ENCODE peak calls at places on chromosomes 13 and 19, in ten cellular contexts. One of them, this sample, is unnamed.

GRCh38 chr13:25840261-25840660 is 211.6 kb downstream of the SHISA2 start:
- DNase-seq in type B pancreatic cell: no peak
- DNase-seq in SK-N-SH: no peak
- DNase-seq in mammary epithelial cell: no peak
- DNase-seq in cardiac muscle cell: no peak
- DNase-seq in Peyer's patch: no peak
- DNase-seq in tibial artery: no peak
- DNase-seq in activated B cell treated with CpG ODN at 0.5 μM for 24 hours: no peak
- DNase-seq in lower leg skin: no peak
- DNase-seq in BE2C: no peak
- DNase-seq in this sample: no peak

GRCh38 chr19:1010586-1011510 is 10.1 kb downstream of the TMEM259 start:
- DNase-seq in type B pancreatic cell: no peak
- DNase-seq in tibial artery: no peak
- DNase-seq in Peyer's patch: no peak
- DNase-seq in BE2C: no peak
- DNase-seq in cardiac muscle cell: no peak
- DNase-seq in activated B cell treated with CpG ODN at 0.5 μM for 24 hours: no peak
- DNase-seq in SK-N-SH: no peak
- DNase-seq in lower leg skin: no peak
- DNase-seq in mammary epithelial cell: no peak
- DNase-seq in this sample: no peak

GRCh38 chr19:32691952-32692726 is 518 bp downstream of the NUDT19 start:
- DNase-seq in SK-N-SH: peak; percentile 81
- DNase-seq in lower leg skin: peak; percentile 91
- DNase-seq in Peyer's patch: peak; percentile 47
- DNase-seq in type B pancreatic cell: no peak
- DNase-seq in activated B cell treated with CpG ODN at 0.5 μM for 24 hours: no peak
- DNase-seq in cardiac muscle cell: peak; percentile 82
- DNase-seq in BE2C: no peak
- DNase-seq in tibial artery: peak; percentile 51
- DNase-seq in mammary epithelial cell: peak; percentile 73
- DNase-seq in this sample: peak; percentile 67

GRCh38 chr19:36528921-36529518 is 949 bp upstream of the ZNF260 start:
- DNase-seq in BE2C: no peak
- DNase-seq in Peyer's patch: no peak
- DNase-seq in mammary epithelial cell: peak; percentile 35
- DNase-seq in type B pancreatic cell: no peak
- DNase-seq in activated B cell treated with CpG ODN at 0.5 μM for 24 hours: no peak
- DNase-seq in lower leg skin: no peak
- DNase-seq in cardiac muscle cell: no peak
- DNase-seq in tibial artery: no peak
- DNase-seq in SK-N-SH: peak; percentile 25
- DNase-seq in this sample: peak; percentile 0

GRCh38 chr13:51154029-51154555 is 43.0 kb upstream of the C13orf42 start:
- DNase-seq in lower leg skin: no peak
- DNase-seq in mammary epithelial cell: no peak
- DNase-seq in cardiac muscle cell: peak; percentile 80
- DNase-seq in tibial artery: no peak
- DNase-seq in activated B cell treated with CpG ODN at 0.5 μM for 24 hours: no peak
- DNase-seq in Peyer's patch: no peak
- DNase-seq in type B pancreatic cell: no peak
- DNase-seq in SK-N-SH: no peak
- DNase-seq in BE2C: no peak
- DNase-seq in this sample: peak; percentile 41

GRCh38 chr13:31556376-31556775 is 182.9 kb upstream of the RXFP2 start:
- DNase-seq in lower leg skin: no peak
- DNase-seq in Peyer's patch: no peak
- DNase-seq in mammary epithelial cell: no peak
- DNase-seq in BE2C: no peak
- DNase-seq in tibial artery: no peak
- DNase-seq in type B pancreatic cell: no peak
- DNase-seq in SK-N-SH: no peak
- DNase-seq in cardiac muscle cell: no peak
- DNase-seq in activated B cell treated with CpG ODN at 0.5 μM for 24 hours: no peak
- DNase-seq in this sample: no peak

GRCh38 chr13:32676242-32676641 is 90.0 kb downstream of the PDS5B start:
- DNase-seq in lower leg skin: no peak
- DNase-seq in activated B cell treated with CpG ODN at 0.5 μM for 24 hours: no peak
- DNase-seq in cardiac muscle cell: no peak
- DNase-seq in type B pancreatic cell: no peak
- DNase-seq in tibial artery: no peak
- DNase-seq in Peyer's patch: no peak
- DNase-seq in SK-N-SH: no peak
- DNase-seq in mammary epithelial cell: no peak
- DNase-seq in BE2C: no peak
- DNase-seq in this sample: no peak

GRCh38 chr19:19591133-19591825 is 27.2 kb downstream of the PBX4 start:
- DNase-seq in SK-N-SH: no peak
- DNase-seq in type B pancreatic cell: no peak
- DNase-seq in cardiac muscle cell: peak; percentile 94
- DNase-seq in tibial artery: no peak
- DNase-seq in Peyer's patch: peak; percentile 53
- DNase-seq in lower leg skin: no peak
- DNase-seq in activated B cell treated with CpG ODN at 0.5 μM for 24 hours: no peak
- DNase-seq in mammary epithelial cell: peak; percentile 98
- DNase-seq in BE2C: no peak
- DNase-seq in this sample: peak; percentile 98

GRCh38 chr19:38862321-38863059 is 12.7 kb upstream of the HNRNPL start:
- DNase-seq in tibial artery: peak; percentile 48
- DNase-seq in lower leg skin: no peak
- DNase-seq in SK-N-SH: peak; percentile 81
- DNase-seq in activated B cell treated with CpG ODN at 0.5 μM for 24 hours: no peak
- DNase-seq in cardiac muscle cell: peak; percentile 47
- DNase-seq in mammary epithelial cell: no peak
- DNase-seq in Peyer's patch: no peak
- DNase-seq in BE2C: peak; percentile 91
- DNase-seq in type B pancreatic cell: no peak
- DNase-seq in this sample: no peak

GRCh38 chr13:19927117-19927734 is 31.3 kb upstream of the ZMYM2 start:
- DNase-seq in mammary epithelial cell: peak; percentile 38
- DNase-seq in lower leg skin: no peak
- DNase-seq in tibial artery: no peak
- DNase-seq in BE2C: no peak
- DNase-seq in activated B cell treated with CpG ODN at 0.5 μM for 24 hours: no peak
- DNase-seq in cardiac muscle cell: peak; percentile 15
- DNase-seq in Peyer's patch: no peak
- DNase-seq in SK-N-SH: no peak
- DNase-seq in type B pancreatic cell: no peak
- DNase-seq in this sample: peak; percentile 61

GRCh38 chr13:25741796-25742195 is 310.0 kb downstream of the SHISA2 start:
- DNase-seq in BE2C: no peak
- DNase-seq in type B pancreatic cell: no peak
- DNase-seq in mammary epithelial cell: peak; percentile 14
- DNase-seq in SK-N-SH: no peak
- DNase-seq in Peyer's patch: no peak
- DNase-seq in cardiac muscle cell: no peak
- DNase-seq in lower leg skin: no peak
- DNase-seq in activated B cell treated with CpG ODN at 0.5 μM for 24 hours: no peak
- DNase-seq in tibial artery: no peak
- DNase-seq in this sample: no peak

GRCh38 chr19:41565384-41565730 is 10.6 kb upstream of the CEACAM21 start:
- DNase-seq in activated B cell treated with CpG ODN at 0.5 μM for 24 hours: no peak
- DNase-seq in tibial artery: no peak
- DNase-seq in BE2C: no peak
- DNase-seq in SK-N-SH: no peak
- DNase-seq in Peyer's patch: no peak
- DNase-seq in type B pancreatic cell: no peak
- DNase-seq in mammary epithelial cell: no peak
- DNase-seq in lower leg skin: no peak
- DNase-seq in cardiac muscle cell: no peak
- DNase-seq in this sample: no peak

GRCh38 chr19:54104998-54105715 is 2.5 kb downstream of the NDUFA3 start:
- DNase-seq in BE2C: no peak
- DNase-seq in mammary epithelial cell: no peak
- DNase-seq in cardiac muscle cell: peak; percentile 9
- DNase-seq in tibial artery: no peak
- DNase-seq in activated B cell treated with CpG ODN at 0.5 μM for 24 hours: no peak
- DNase-seq in SK-N-SH: no peak
- DNase-seq in Peyer's patch: no peak
- DNase-seq in type B pancreatic cell: no peak
- DNase-seq in lower leg skin: no peak
- DNase-seq in this sample: no peak

GRCh38 chr13:48126944-48127814 is 32.3 kb upstream of the MED4 start:
- DNase-seq in cardiac muscle cell: peak; percentile 86
- DNase-seq in mammary epithelial cell: peak; percentile 67
- DNase-seq in activated B cell treated with CpG ODN at 0.5 μM for 24 hours: no peak
- DNase-seq in Peyer's patch: peak; percentile 21
- DNase-seq in BE2C: peak; percentile 64
- DNase-seq in SK-N-SH: peak; percentile 67
- DNase-seq in lower leg skin: no peak
- DNase-seq in tibial artery: peak; percentile 82
- DNase-seq in type B pancreatic cell: no peak
- DNase-seq in this sample: peak; percentile 82

GRCh38 chr13:20198781-20199180 is 6.0 kb upstream of the GJB2 start:
- DNase-seq in SK-N-SH: no peak
- DNase-seq in mammary epithelial cell: peak; percentile 66
- DNase-seq in Peyer's patch: no peak
- DNase-seq in lower leg skin: no peak
- DNase-seq in activated B cell treated with CpG ODN at 0.5 μM for 24 hours: no peak
- DNase-seq in BE2C: no peak
- DNase-seq in cardiac muscle cell: no peak
- DNase-seq in type B pancreatic cell: no peak
- DNase-seq in tibial artery: no peak
- DNase-seq in this sample: no peak

GRCh38 chr19:11381535-11382369 is 2.4 kb downstream of the EPOR start:
- DNase-seq in tibial artery: no peak
- DNase-seq in SK-N-SH: peak; percentile 82
- DNase-seq in BE2C: peak; percentile 94
- DNase-seq in activated B cell treated with CpG ODN at 0.5 μM for 24 hours: peak; percentile 66
- DNase-seq in lower leg skin: peak; percentile 95
- DNase-seq in cardiac muscle cell: peak; percentile 93
- DNase-seq in type B pancreatic cell: no peak
- DNase-seq in mammary epithelial cell: peak; percentile 91
- DNase-seq in Peyer's patch: peak; percentile 66
- DNase-seq in this sample: peak; percentile 94

GRCh38 chr13:44013666-44014291 is 134.1 kb downstream of the LACC1 start:
- DNase-seq in lower leg skin: no peak
- DNase-seq in mammary epithelial cell: peak; percentile 40
- DNase-seq in tibial artery: no peak
- DNase-seq in activated B cell treated with CpG ODN at 0.5 μM for 24 hours: no peak
- DNase-seq in type B pancreatic cell: no peak
- DNase-seq in cardiac muscle cell: peak; percentile 50
- DNase-seq in SK-N-SH: no peak
- DNase-seq in BE2C: no peak
- DNase-seq in Peyer's patch: no peak
- DNase-seq in this sample: peak; percentile 43

GRCh38 chr13:92657565-92657964 is 569.0 kb upstream of the GPC6 start:
- DNase-seq in BE2C: no peak
- DNase-seq in mammary epithelial cell: no peak
- DNase-seq in type B pancreatic cell: no peak
- DNase-seq in activated B cell treated with CpG ODN at 0.5 μM for 24 hours: no peak
- DNase-seq in lower leg skin: no peak
- DNase-seq in cardiac muscle cell: peak; percentile 67
- DNase-seq in Peyer's patch: no peak
- DNase-seq in SK-N-SH: no peak
- DNase-seq in tibial artery: no peak
- DNase-seq in this sample: no peak

GRCh38 chr19:41859213-41859617 is 840 bp upstream of the RPS19 start:
- DNase-seq in SK-N-SH: no peak
- DNase-seq in type B pancreatic cell: no peak
- DNase-seq in Peyer's patch: no peak
- DNase-seq in activated B cell treated with CpG ODN at 0.5 μM for 24 hours: no peak
- DNase-seq in cardiac muscle cell: no peak
- DNase-seq in BE2C: no peak
- DNase-seq in tibial artery: no peak
- DNase-seq in mammary epithelial cell: no peak
- DNase-seq in lower leg skin: no peak
- DNase-seq in this sample: no peak

GRCh38 chr19:51511353-51511752 is 9.8 kb upstream of the SIGLEC12 start:
- DNase-seq in activated B cell treated with CpG ODN at 0.5 μM for 24 hours: no peak
- DNase-seq in SK-N-SH: peak; percentile 27
- DNase-seq in type B pancreatic cell: no peak
- DNase-seq in Peyer's patch: no peak
- DNase-seq in BE2C: peak; percentile 28
- DNase-seq in lower leg skin: no peak
- DNase-seq in tibial artery: no peak
- DNase-seq in mammary epithelial cell: no peak
- DNase-seq in cardiac muscle cell: peak; percentile 26
- DNase-seq in this sample: peak; percentile 7
- TF ChIP-seq CTCF in activated B cell treated with CpG ODN at 0.5 μM for 24 hours: no peak
- TF ChIP-seq CTCF in SK-N-SH: peak; percentile 42
- TF ChIP-seq CTCF in type B pancreatic cell: peak; percentile 60
- TF ChIP-seq CTCF in Peyer's patch: no peak
- TF ChIP-seq CTCF in BE2C: peak; percentile 47
- TF ChIP-seq CTCF in lower leg skin: no peak
- TF ChIP-seq CTCF in tibial artery: no peak
- TF ChIP-seq CTCF in mammary epithelial cell: no peak
- TF ChIP-seq CTCF in cardiac muscle cell: peak; percentile 44
- TF ChIP-seq CTCF in this sample: no peak

GRCh38 chr13:39415403-39415802 is 187.6 kb downstream of the LHFPL6 start:
- DNase-seq in activated B cell treated with CpG ODN at 0.5 μM for 24 hours: no peak
- DNase-seq in mammary epithelial cell: peak; percentile 22
- DNase-seq in cardiac muscle cell: peak; percentile 77
- DNase-seq in Peyer's patch: no peak
- DNase-seq in tibial artery: peak; percentile 42
- DNase-seq in SK-N-SH: peak; percentile 30
- DNase-seq in lower leg skin: no peak
- DNase-seq in BE2C: peak; percentile 22
- DNase-seq in type B pancreatic cell: no peak
- DNase-seq in this sample: peak; percentile 47
- TF ChIP-seq CTCF in activated B cell treated with CpG ODN at 0.5 μM for 24 hours: no peak
- TF ChIP-seq CTCF in mammary epithelial cell: peak; percentile 73
- TF ChIP-seq CTCF in cardiac muscle cell: peak; percentile 64
- TF ChIP-seq CTCF in Peyer's patch: no peak
- TF ChIP-seq CTCF in tibial artery: peak; percentile 28
- TF ChIP-seq CTCF in SK-N-SH: peak; percentile 67
- TF ChIP-seq CTCF in lower leg skin: no peak
- TF ChIP-seq CTCF in BE2C: peak; percentile 37
- TF ChIP-seq CTCF in type B pancreatic cell: peak; percentile 67
- TF ChIP-seq CTCF in this sample: peak; percentile 19

DNA sequence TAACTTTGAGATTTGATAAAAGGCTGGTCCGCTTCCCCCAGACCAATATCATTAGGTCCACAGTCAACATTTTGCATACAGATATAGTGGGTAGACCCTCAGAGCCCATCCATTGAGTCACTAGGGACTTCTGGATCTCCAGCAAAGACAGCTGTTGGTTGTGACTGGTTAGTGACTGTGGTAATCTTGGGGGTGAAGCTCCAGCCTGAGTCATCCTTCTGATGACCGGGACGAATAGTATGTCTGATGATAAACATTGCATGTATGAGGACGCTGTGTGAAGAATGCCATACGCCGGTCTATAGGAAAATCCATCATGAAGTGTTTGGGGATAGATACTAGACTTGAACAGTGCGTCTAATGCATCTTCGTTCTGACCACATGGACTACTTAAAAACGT is 307.0 kb downstream of the UQCRFS1 start:
- DNase-seq in type B pancreatic cell: no peak
- DNase-seq in SK-N-SH: no peak
- DNase-seq in tibial artery: no peak
- DNase-seq in BE2C: no peak
- DNase-seq in Peyer's patch: no peak
- DNase-seq in cardiac muscle cell: peak; percentile 8
- DNase-seq in lower leg skin: no peak
- DNase-seq in mammary epithelial cell: no peak
- DNase-seq in activated B cell treated with CpG ODN at 0.5 μM for 24 hours: no peak
- DNase-seq in this sample: no peak
- TF ChIP-seq CTCF in type B pancreatic cell: no peak
- TF ChIP-seq CTCF in SK-N-SH: no peak
- TF ChIP-seq CTCF in tibial artery: no peak
- TF ChIP-seq CTCF in BE2C: no peak
- TF ChIP-seq CTCF in Peyer's patch: no peak
- TF ChIP-seq CTCF in cardiac muscle cell: no peak
- TF ChIP-seq CTCF in lower leg skin: no peak
- TF ChIP-seq CTCF in mammary epithelial cell: no peak
- TF ChIP-seq CTCF in activated B cell treated with CpG ODN at 0.5 μM for 24 hours: no peak
- TF ChIP-seq CTCF in this sample: no peak

GRCh38 chr13:45932611-45933182 is 81.1 kb upstream of the SIAH3 start:
- DNase-seq in BE2C: no peak
- DNase-seq in mammary epithelial cell: no peak
- DNase-seq in activated B cell treated with CpG ODN at 0.5 μM for 24 hours: no peak
- DNase-seq in lower leg skin: no peak
- DNase-seq in cardiac muscle cell: no peak
- DNase-seq in Peyer's patch: no peak
- DNase-seq in type B pancreatic cell: no peak
- DNase-seq in tibial artery: no peak
- DNase-seq in SK-N-SH: no peak
- DNase-seq in this sample: no peak
- TF ChIP-seq CTCF in BE2C: no peak
- TF ChIP-seq CTCF in mammary epithelial cell: no peak
- TF ChIP-seq CTCF in activated B cell treated with CpG ODN at 0.5 μM for 24 hours: no peak
- TF ChIP-seq CTCF in lower leg skin: no peak
- TF ChIP-seq CTCF in cardiac muscle cell: no peak
- TF ChIP-seq CTCF in Peyer's patch: no peak
- TF ChIP-seq CTCF in type B pancreatic cell: no peak
- TF ChIP-seq CTCF in tibial artery: no peak
- TF ChIP-seq CTCF in SK-N-SH: no peak
- TF ChIP-seq CTCF in this sample: no peak

This sample was measured in MCF 10A.